ENCODE peak calls at places on chromosomes 1 and 21, in eight cellular contexts. One of them, this sample, is unnamed.

GRCh38 chr1:56081151-56081550 is 498.2 kb downstream of the PLPP3 start:
- DNase-seq in body of pancreas: no peak
- DNase-seq in lower leg skin: no peak
- DNase-seq in Peyer's patch: peak
- DNase-seq in GM12892: no peak
- DNase-seq in IMR-90: peak
- DNase-seq in breast epithelium: no peak
- DNase-seq in stomach: no peak
- DNase-seq in this sample: no peak

GRCh38 chr1:177044390-177044789 is 120.1 kb downstream of the ASTN1 start:
- DNase-seq in lower leg skin: no peak
- DNase-seq in breast epithelium: no peak
- DNase-seq in GM12892: no peak
- DNase-seq in body of pancreas: no peak
- DNase-seq in stomach: no peak
- DNase-seq in IMR-90: no peak
- DNase-seq in Peyer's patch: no peak
- DNase-seq in this sample: no peak

GRCh38 chr1:29599071-29599470 is 362.7 kb downstream of the PTPRU start:
- DNase-seq in Peyer's patch: no peak
- DNase-seq in body of pancreas: no peak
- DNase-seq in stomach: no peak
- DNase-seq in breast epithelium: no peak
- DNase-seq in GM12892: no peak
- DNase-seq in IMR-90: no peak
- DNase-seq in lower leg skin: no peak
- DNase-seq in this sample: no peak

GRCh38 chr1:239563680-239564079 is 177.3 kb downstream of the CHRM3 start:
- DNase-seq in breast epithelium: no peak
- DNase-seq in GM12892: no peak
- DNase-seq in body of pancreas: no peak
- DNase-seq in IMR-90: no peak
- DNase-seq in lower leg skin: no peak
- DNase-seq in Peyer's patch: no peak
- DNase-seq in stomach: no peak
- DNase-seq in this sample: no peak

GRCh38 chr1:66368261-66368660 is 165.7 kb upstream of the SGIP1 start:
- DNase-seq in breast epithelium: no peak
- DNase-seq in Peyer's patch: no peak
- DNase-seq in lower leg skin: no peak
- DNase-seq in IMR-90: no peak
- DNase-seq in body of pancreas: no peak
- DNase-seq in stomach: no peak
- DNase-seq in GM12892: no peak
- DNase-seq in this sample: no peak

GRCh38 chr1:95438213-95438948 is 204.4 kb downstream of the RWDD3 start:
- DNase-seq in IMR-90: no peak
- DNase-seq in breast epithelium: no peak
- DNase-seq in body of pancreas: no peak
- DNase-seq in lower leg skin: no peak
- DNase-seq in stomach: no peak
- DNase-seq in Peyer's patch: no peak
- DNase-seq in GM12892: no peak
- DNase-seq in this sample: no peak

GRCh38 chr1:181987334-181987870 is 74.1 kb downstream of the ZNF648 start:
- DNase-seq in Peyer's patch: no peak
- DNase-seq in stomach: no peak
- DNase-seq in body of pancreas: no peak
- DNase-seq in lower leg skin: no peak
- DNase-seq in GM12892: no peak
- DNase-seq in IMR-90: no peak
- DNase-seq in breast epithelium: no peak
- DNase-seq in this sample: no peak

GRCh38 chr1:233034845-233035244 is 84.4 kb downstream of the NTPCR start:
- DNase-seq in stomach: no peak
- DNase-seq in GM12892: no peak
- DNase-seq in lower leg skin: no peak
- DNase-seq in IMR-90: no peak
- DNase-seq in body of pancreas: no peak
- DNase-seq in breast epithelium: no peak
- DNase-seq in Peyer's patch: no peak
- DNase-seq in this sample: no peak

GRCh38 chr1:238673561-238673960 is 712.8 kb upstream of the CHRM3 start:
- DNase-seq in Peyer's patch: no peak
- DNase-seq in breast epithelium: no peak
- DNase-seq in lower leg skin: no peak
- DNase-seq in stomach: no peak
- DNase-seq in IMR-90: no peak
- DNase-seq in body of pancreas: no peak
- DNase-seq in GM12892: no peak
- DNase-seq in this sample: no peak

GRCh38 chr1:96313216-96313615 is 408.4 kb upstream of the PTBP2 start:
- DNase-seq in Peyer's patch: no peak
- DNase-seq in breast epithelium: no peak
- DNase-seq in body of pancreas: no peak
- DNase-seq in GM12892: no peak
- DNase-seq in IMR-90: peak
- DNase-seq in stomach: no peak
- DNase-seq in lower leg skin: no peak
- DNase-seq in this sample: no peak

GRCh38 chr1:115314765-115315164 is 23.3 kb downstream of the NGF start:
- DNase-seq in lower leg skin: no peak
- DNase-seq in GM12892: no peak
- DNase-seq in IMR-90: peak
- DNase-seq in breast epithelium: no peak
- DNase-seq in Peyer's patch: no peak
- DNase-seq in stomach: no peak
- DNase-seq in body of pancreas: no peak
- DNase-seq in this sample: no peak

GRCh38 chr1:160494620-160495019 is 28.4 kb downstream of the SLAMF6 start:
- DNase-seq in body of pancreas: no peak
- DNase-seq in Peyer's patch: no peak
- DNase-seq in stomach: peak
- DNase-seq in GM12892: no peak
- DNase-seq in lower leg skin: no peak
- DNase-seq in IMR-90: no peak
- DNase-seq in breast epithelium: no peak
- DNase-seq in this sample: no peak

GRCh38 chr1:183289104-183289503 is 103.0 kb downstream of the LAMC2 start:
- DNase-seq in Peyer's patch: no peak
- DNase-seq in stomach: no peak
- DNase-seq in body of pancreas: no peak
- DNase-seq in IMR-90: no peak
- DNase-seq in lower leg skin: no peak
- DNase-seq in GM12892: no peak
- DNase-seq in breast epithelium: no peak
- DNase-seq in this sample: no peak

GRCh38 chr1:43582162-43582566 is 51.5 kb downstream of the PTPRF start:
- DNase-seq in breast epithelium: peak
- DNase-seq in body of pancreas: peak
- DNase-seq in IMR-90: peak
- DNase-seq in lower leg skin: peak
- DNase-seq in GM12892: peak
- DNase-seq in stomach: peak
- DNase-seq in Peyer's patch: peak
- DNase-seq in this sample: no peak

GRCh38 chr1:33061827-33062226 is 19.1 kb upstream of the AZIN2 start:
- DNase-seq in body of pancreas: no peak
- DNase-seq in IMR-90: no peak
- DNase-seq in breast epithelium: no peak
- DNase-seq in Peyer's patch: no peak
- DNase-seq in GM12892: no peak
- DNase-seq in lower leg skin: no peak
- DNase-seq in stomach: no peak
- DNase-seq in this sample: no peak

GRCh38 chr1:12161324-12161661 is 5.5 kb upstream of the TNFRSF1B start:
- DNase-seq in lower leg skin: no peak
- DNase-seq in Peyer's patch: no peak
- DNase-seq in IMR-90: no peak
- DNase-seq in body of pancreas: no peak
- DNase-seq in GM12892: no peak
- DNase-seq in breast epithelium: no peak
- DNase-seq in stomach: no peak
- DNase-seq in this sample: no peak

GRCh38 chr21:31873275-31873695 is 465 bp downstream of the HUNK start:
- DNase-seq in IMR-90: no peak
- DNase-seq in breast epithelium: no peak
- DNase-seq in GM12892: peak
- DNase-seq in Peyer's patch: peak
- DNase-seq in stomach: no peak
- DNase-seq in lower leg skin: no peak
- DNase-seq in body of pancreas: peak
- DNase-seq in this sample: no peak

DNA sequence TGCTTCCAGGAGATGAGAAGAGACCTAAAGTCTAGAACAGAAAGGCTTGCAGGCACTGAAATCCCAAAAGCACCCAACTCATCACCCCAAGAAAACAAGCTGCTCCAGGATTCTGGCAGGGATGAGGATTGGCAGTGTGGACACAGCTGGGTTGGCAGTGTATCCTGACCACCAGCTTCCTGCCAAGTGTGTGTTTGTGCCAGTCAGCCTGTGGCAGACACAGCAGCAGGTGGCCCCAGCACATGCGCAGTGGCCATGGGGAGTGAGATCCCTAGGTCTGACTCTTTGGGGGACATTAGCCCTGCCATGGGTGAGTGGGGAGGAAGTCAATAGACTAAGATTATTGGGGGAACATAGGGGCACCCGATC is 8.7 kb upstream of the SNAPIN start:
- DNase-seq in breast epithelium: peak
- DNase-seq in GM12892: no peak
- DNase-seq in Peyer's patch: no peak
- DNase-seq in IMR-90: no peak
- DNase-seq in body of pancreas: peak
- DNase-seq in lower leg skin: no peak
- DNase-seq in stomach: peak
- DNase-seq in this sample: no peak
- TF ChIP-seq POLR2A in breast epithelium: no peak
- TF ChIP-seq POLR2A in GM12892: no peak
- TF ChIP-seq POLR2A in Peyer's patch: no peak
- TF ChIP-seq POLR2A in IMR-90: no peak
- TF ChIP-seq POLR2A in body of pancreas: no peak
- TF ChIP-seq POLR2A in lower leg skin: no peak
- TF ChIP-seq POLR2A in stomach: no peak
- TF ChIP-seq POLR2A in this sample: no peak

GRCh38 chr1:167454929-167455785 is 63.2 kb downstream of the CD247 start:
- DNase-seq in body of pancreas: peak
- DNase-seq in lower leg skin: no peak
- DNase-seq in IMR-90: no peak
- DNase-seq in stomach: peak
- DNase-seq in breast epithelium: no peak
- DNase-seq in GM12892: peak
- DNase-seq in Peyer's patch: peak
- DNase-seq in this sample: peak
- TF ChIP-seq POLR2A in body of pancreas: peak
- TF ChIP-seq POLR2A in lower leg skin: no peak
- TF ChIP-seq POLR2A in IMR-90: no peak
- TF ChIP-seq POLR2A in stomach: no peak
- TF ChIP-seq POLR2A in breast epithelium: no peak
- TF ChIP-seq POLR2A in GM12892: no peak
- TF ChIP-seq POLR2A in Peyer's patch: no peak
- TF ChIP-seq POLR2A in this sample: peak

GRCh38 chr1:201984446-201984845 is 2.0 kb downstream of the RNPEP start:
- DNase-seq in lower leg skin: no peak
- DNase-seq in IMR-90: no peak
- DNase-seq in breast epithelium: no peak
- DNase-seq in GM12892: no peak
- DNase-seq in body of pancreas: no peak
- DNase-seq in Peyer's patch: no peak
- DNase-seq in stomach: no peak
- DNase-seq in this sample: no peak

GRCh38 chr1:201985355-201985754 is 2.9 kb downstream of the RNPEP start:
- DNase-seq in IMR-90: no peak
- DNase-seq in stomach: no peak
- DNase-seq in lower leg skin: no peak
- DNase-seq in Peyer's patch: peak
- DNase-seq in body of pancreas: no peak
- DNase-seq in breast epithelium: no peak
- DNase-seq in GM12892: no peak
- DNase-seq in this sample: no peak

GRCh38 chr1:201988593-201988992 is 6.1 kb downstream of the RNPEP start:
- DNase-seq in GM12892: no peak
- DNase-seq in breast epithelium: no peak
- DNase-seq in IMR-90: no peak
- DNase-seq in body of pancreas: no peak
- DNase-seq in stomach: no peak
- DNase-seq in Peyer's patch: peak
- DNase-seq in lower leg skin: no peak
- DNase-seq in this sample: no peak

GRCh38 chr1:201982082-201982922 is at the start of gene RNPEP:
- DNase-seq in lower leg skin: peak
- DNase-seq in GM12892: peak
- DNase-seq in Peyer's patch: peak
- DNase-seq in IMR-90: peak
- DNase-seq in stomach: peak
- DNase-seq in body of pancreas: peak
- DNase-seq in breast epithelium: peak
- DNase-seq in this sample: peak

GRCh38 chr1:201982923-201983805 is 716 bp downstream of the RNPEP start:
- DNase-seq in body of pancreas: peak
- DNase-seq in GM12892: peak
- DNase-seq in breast epithelium: peak
- DNase-seq in lower leg skin: peak
- DNase-seq in stomach: peak
- DNase-seq in Peyer's patch: peak
- DNase-seq in IMR-90: peak
- DNase-seq in this sample: peak
- TF ChIP-seq POLR2A in body of pancreas: peak
- TF ChIP-seq POLR2A in GM12892: no peak
- TF ChIP-seq POLR2A in breast epithelium: no peak
- TF ChIP-seq POLR2A in lower leg skin: no peak
- TF ChIP-seq POLR2A in stomach: no peak
- TF ChIP-seq POLR2A in Peyer's patch: peak
- TF ChIP-seq POLR2A in IMR-90: no peak
- TF ChIP-seq POLR2A in this sample: no peak

GRCh38 chr1:149849246-149849946 is 50.0 kb upstream of the BOLA1 start:
- DNase-seq in breast epithelium: no peak
- DNase-seq in stomach: no peak
- DNase-seq in IMR-90: no peak
- DNase-seq in lower leg skin: no peak
- DNase-seq in Peyer's patch: no peak
- DNase-seq in GM12892: no peak
- DNase-seq in body of pancreas: no peak
- DNase-seq in this sample: no peak
- TF ChIP-seq POLR2A in breast epithelium: no peak
- TF ChIP-seq POLR2A in stomach: no peak
- TF ChIP-seq POLR2A in IMR-90: no peak
- TF ChIP-seq POLR2A in lower leg skin: no peak
- TF ChIP-seq POLR2A in Peyer's patch: no peak
- TF ChIP-seq POLR2A in GM12892: peak
- TF ChIP-seq POLR2A in body of pancreas: no peak
- TF ChIP-seq POLR2A in this sample: no peak

GRCh38 chr1:219460561-219461511 is 152.1 kb downstream of the ZC3H11B start:
- DNase-seq in stomach: no peak
- DNase-seq in lower leg skin: no peak
- DNase-seq in Peyer's patch: no peak
- DNase-seq in body of pancreas: no peak
- DNase-seq in IMR-90: peak
- DNase-seq in breast epithelium: no peak
- DNase-seq in GM12892: no peak
- DNase-seq in this sample: no peak
- TF ChIP-seq POLR2A in stomach: no peak
- TF ChIP-seq POLR2A in lower leg skin: no peak
- TF ChIP-seq POLR2A in Peyer's patch: no peak
- TF ChIP-seq POLR2A in body of pancreas: no peak
- TF ChIP-seq POLR2A in IMR-90: no peak
- TF ChIP-seq POLR2A in breast epithelium: no peak
- TF ChIP-seq POLR2A in GM12892: peak
- TF ChIP-seq POLR2A in this sample: no peak

GRCh38 chr1:46281021-46281420 is 22.4 kb downstream of the LRRC41 start:
- DNase-seq in Peyer's patch: no peak
- DNase-seq in IMR-90: no peak
- DNase-seq in body of pancreas: no peak
- DNase-seq in lower leg skin: no peak
- DNase-seq in GM12892: no peak
- DNase-seq in stomach: no peak
- DNase-seq in breast epithelium: no peak
- DNase-seq in this sample: no peak
- TF ChIP-seq POLR2A in Peyer's patch: no peak
- TF ChIP-seq POLR2A in IMR-90: no peak
- TF ChIP-seq POLR2A in body of pancreas: no peak
- TF ChIP-seq POLR2A in lower leg skin: no peak
- TF ChIP-seq POLR2A in GM12892: peak
- TF ChIP-seq POLR2A in stomach: no peak
- TF ChIP-seq POLR2A in breast epithelium: no peak
- TF ChIP-seq POLR2A in this sample: no peak